ENCODE peak calls at places on chromosomes 6 and 20, in seven cellular contexts. X is SK-N-DZ; T is stimulated activated CD8-positive, alpha-beta memory T cell treated with anti-CD3 and anti-CD28 coated beads, Interleukin-15, amount 100 ng/mL, for 4 hours; F is Right ventricle myocardium superior; R is stimulated activated CD4-positive, alpha-beta T cell treated with anti-CD3 and anti-CD28 coated beads, Interleukin-1b, Interleukin-23, amount 100 ng/mL, for 1 hour; C is T follicular helper cell; J is SJSA1. O is an unnamed sample.

GRCh38 chr20:3209023-3209945 is at the start of gene ITPA:
- DNase-seq in X (peak), T (no peak), F (peak), R (no peak), C (peak), J (peak), O (peak)

GRCh38 chr6:159594106-159594749 is 98.8 kb downstream of the SOD2 start:
- DNase-seq in X (no peak), T (no peak), F (no peak), R (no peak), C (no peak), J (peak), O (peak)

GRCh38 chr6:135319819-135320218 is 138.7 kb downstream of the MYB start:
- DNase-seq in X (peak), T (no peak), F (no peak), R (no peak), C (no peak), J (no peak), O (no peak)

GRCh38 chr20:57310821-57311514 is 18.6 kb upstream of the SPO11 start:
- DNase-seq in X (no peak), T (no peak), F (no peak), R (no peak), C (no peak), J (no peak), O (no peak)

GRCh38 chr6:138923561-138923960 is 64.5 kb downstream of the REPS1 start:
- DNase-seq in X (peak), T (no peak), F (no peak), R (no peak), C (no peak), J (no peak), O (no peak)

GRCh38 chr6:156778615-156779205 is 1.5 kb downstream of the ARID1B start:
- DNase-seq in X (peak), T (peak), F (peak), R (no peak), C (peak), J (peak), O (peak)

GRCh38 chr6:17349437-17349836 is 44.0 kb upstream of the CAP2 start:
- DNase-seq in X (no peak), T (no peak), F (no peak), R (no peak), C (no peak), J (peak), O (peak)

GRCh38 chr6:6918216-6918983 is 189.4 kb upstream of the RREB1 start:
- DNase-seq in X (no peak), T (peak), F (no peak), R (no peak), C (no peak), J (no peak), O (peak)

O was measured in epithelial cell of esophagus.